ENCODE peak calls at places on chromosome 18, in six cellular contexts. B is endothelial cell of umbilical vein, A is mesothelial cell of epicardium, D is astrocyte of the spinal cord, L is endothelial cell, H is B cell. N is an unnamed sample.

GRCh38 chr18:26405190-26405781 is 143.1 kb downstream of the KCTD1 start:
- DNase-seq in B (peak; percentile 46), A (no peak), D (peak; percentile 56), L (no peak), H (no peak), N (peak; percentile 75)

GRCh38 chr18:54043484-54044256 is 180.8 kb downstream of the MBD2 start:
- DNase-seq in B (no peak), A (no peak), D (no peak), L (no peak), H (no peak), N (no peak)

GRCh38 chr18:76491436-76491800 is 3.6 kb downstream of the ZNF516 start:
- DNase-seq in B (no peak), A (peak; percentile 50), D (peak; percentile 58), L (peak; percentile 67), H (peak; percentile 91), N (peak; percentile 87)

GRCh38 chr18:55381277-55381676 is 206.7 kb downstream of the TCF4 start:
- DNase-seq in B (no peak), A (no peak), D (peak; percentile 89), L (no peak), H (no peak), N (no peak)

GRCh38 chr18:21808185-21808584 is 67.6 kb downstream of the MIB1 start:
- DNase-seq in B (no peak), A (no peak), D (no peak), L (no peak), H (no peak), N (no peak)

GRCh38 chr18:11871501-11871900 is 20.3 kb downstream of the CHMP1B start:
- DNase-seq in B (no peak), A (no peak), D (no peak), L (no peak), H (no peak), N (peak; percentile 52)

GRCh38 chr18:5237083-5237722 is 40.1 kb upstream of the AKAIN1 start:
- DNase-seq in B (no peak), A (no peak), D (no peak), L (peak; percentile 3), H (no peak), N (peak; percentile 9)

GRCh38 chr18:69357590-69357989 is 43.1 kb upstream of the DOK6 start:
- DNase-seq in B (no peak), A (no peak), D (no peak), L (no peak), H (no peak), N (no peak)

GRCh38 chr18:55585586-55586521 is 2.1 kb downstream of the TCF4 start:
- DNase-seq in B (peak; percentile 49), A (no peak), D (peak; percentile 59), L (no peak), H (no peak), N (peak; percentile 9)

GRCh38 chr18:61274561-61274960 is 58.7 kb upstream of the CDH20 start:
- DNase-seq in B (no peak), A (no peak), D (no peak), L (no peak), H (no peak), N (no peak)

GRCh38 chr18:21398121-21398520 is 156.1 kb downstream of the GREB1L start:
- DNase-seq in B (no peak), A (no peak), D (no peak), L (no peak), H (no peak), N (no peak)

GRCh38 chr18:27017901-27018500 is 152.5 kb upstream of the AQP4 start:
- DNase-seq in B (no peak), A (no peak), D (peak; percentile 6), L (no peak), H (no peak), N (peak; percentile 21)

GRCh38 chr18:50444539-50444938 is 69.7 kb downstream of the SKA1 start:
- DNase-seq in B (no peak), A (no peak), D (no peak), L (no peak), H (no peak), N (no peak)

GRCh38 chr18:80180778-80181564 is 66.3 kb downstream of the PARD6G start:
- DNase-seq in B (no peak), A (no peak), D (no peak), L (no peak), H (no peak), N (no peak)

GRCh38 chr18:76958692-76959341 is 136.5 kb downstream of the ZNF236 start:
- DNase-seq in B (peak; percentile 70), A (no peak), D (no peak), L (no peak), H (no peak), N (no peak)

GRCh38 chr18:12333650-12334279 is 25.7 kb downstream of the TUBB6 start:
- DNase-seq in B (no peak), A (no peak), D (no peak), L (no peak), H (no peak), N (no peak)

GRCh38 chr18:80175451-80176235 is 66.6 kb downstream of the ADNP2 start:
- DNase-seq in B (no peak), A (no peak), D (peak; percentile 57), L (no peak), H (no peak), N (no peak)

GRCh38 chr18:25288340-25288955 is 63.5 kb downstream of the ZNF521 start:
- DNase-seq in B (no peak), A (no peak), D (no peak), L (no peak), H (no peak), N (no peak)

GRCh38 chr18:60804412-60804811 is 431.8 kb upstream of the MC4R start:
- DNase-seq in B (no peak), A (no peak), D (no peak), L (no peak), H (no peak), N (no peak)

GRCh38 chr18:59988098-59988706 is 88.4 kb downstream of the PMAIP1 start:
- DNase-seq in B (peak; percentile 68), A (no peak), D (peak; percentile 68), L (peak; percentile 49), H (peak; percentile 46), N (peak; percentile 43)

GRCh38 chr18:12088731-12089375 is 4.8 kb upstream of the ANKRD62 start:
- DNase-seq in B (no peak), A (no peak), D (no peak), L (no peak), H (no peak), N (no peak)

GRCh38 chr18:63603772-63604171 is 16.6 kb downstream of the SERPINB13 start:
- DNase-seq in B (no peak), A (no peak), D (peak; percentile 6), L (no peak), H (no peak), N (peak; percentile 65)

GRCh38 chr18:44679912-44680270 is 797 bp upstream of the SETBP1 start:
- DNase-seq in B (peak; percentile 29), A (peak; percentile 44), D (peak; percentile 40), L (peak; percentile 52), H (peak; percentile 76), N (peak; percentile 65)

GRCh38 chr18:159037-159652 is 788 bp downstream of the USP14 start:
- DNase-seq in B (peak; percentile 23), A (no peak), D (no peak), L (no peak), H (no peak), N (peak; percentile 30)

GRCh38 chr18:50715919-50716318 is 103.9 kb downstream of the MRO start:
- DNase-seq in B (no peak), A (no peak), D (no peak), L (no peak), H (no peak), N (no peak)

GRCh38 chr18:39453882-39454281 is 1888.3 kb upstream of the CELF4 start:
- DNase-seq in B (peak; percentile 99), A (no peak), D (peak; percentile 79), L (peak; percentile 7), H (no peak), N (no peak)

GRCh38 chr18:74906189-74906588 is 302.8 kb downstream of the PTGR3 start:
- DNase-seq in B (no peak), A (no peak), D (peak; percentile 33), L (no peak), H (no peak), N (no peak)

GRCh38 chr18:27778441-27778840 is 398.5 kb downstream of the CDH2 start:
- DNase-seq in B (peak; percentile 32), A (no peak), D (peak; percentile 52), L (no peak), H (no peak), N (no peak)

GRCh38 chr18:73752965-73753364 is 394.7 kb downstream of the FBXO15 start:
- DNase-seq in B (no peak), A (no peak), D (no peak), L (no peak), H (no peak), N (no peak)

GRCh38 chr18:67705748-67706147 is 189.2 kb upstream of the DSEL start:
- DNase-seq in B (no peak), A (no peak), D (peak; percentile 9), L (no peak), H (no peak), N (no peak)
- TF ChIP-seq CTCF in B (no peak), A (no peak), D (peak; percentile 12), L (peak; percentile 26), H (no peak), N (no peak)

DNA sequence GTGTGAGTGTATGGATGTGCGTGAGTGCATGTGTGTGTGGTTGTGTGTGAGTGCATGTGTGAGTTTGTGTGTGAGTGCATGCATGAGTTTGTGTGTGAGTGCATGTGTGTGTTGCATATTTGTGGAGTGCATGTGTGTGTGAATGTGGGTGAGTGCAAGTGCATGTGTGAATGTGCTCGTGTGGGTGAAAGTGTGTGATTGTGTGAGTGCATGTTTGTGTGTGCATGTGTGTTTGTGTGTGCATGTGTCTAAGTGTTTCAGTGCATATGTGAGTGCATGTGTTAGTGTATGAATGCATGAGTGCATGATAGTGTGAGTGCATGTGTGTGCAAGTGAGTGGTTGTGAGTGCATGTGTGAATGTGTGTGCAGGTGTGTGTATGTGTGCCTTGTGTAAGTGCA is 343.4 kb upstream of the SALL3 start:
- DNase-seq in B (no peak), A (no peak), D (no peak), L (no peak), H (no peak), N (no peak)
- TF ChIP-seq CTCF in B (no peak), A (no peak), D (no peak), L (no peak), H (no peak), N (no peak)

GRCh38 chr18:38047820-38048219 is 482.2 kb upstream of the CELF4 start:
- DNase-seq in B (no peak), A (no peak), D (no peak), L (no peak), H (no peak), N (no peak)
- TF ChIP-seq CTCF in B (no peak), A (no peak), D (no peak), L (no peak), H (no peak), N (no peak)

DNA sequence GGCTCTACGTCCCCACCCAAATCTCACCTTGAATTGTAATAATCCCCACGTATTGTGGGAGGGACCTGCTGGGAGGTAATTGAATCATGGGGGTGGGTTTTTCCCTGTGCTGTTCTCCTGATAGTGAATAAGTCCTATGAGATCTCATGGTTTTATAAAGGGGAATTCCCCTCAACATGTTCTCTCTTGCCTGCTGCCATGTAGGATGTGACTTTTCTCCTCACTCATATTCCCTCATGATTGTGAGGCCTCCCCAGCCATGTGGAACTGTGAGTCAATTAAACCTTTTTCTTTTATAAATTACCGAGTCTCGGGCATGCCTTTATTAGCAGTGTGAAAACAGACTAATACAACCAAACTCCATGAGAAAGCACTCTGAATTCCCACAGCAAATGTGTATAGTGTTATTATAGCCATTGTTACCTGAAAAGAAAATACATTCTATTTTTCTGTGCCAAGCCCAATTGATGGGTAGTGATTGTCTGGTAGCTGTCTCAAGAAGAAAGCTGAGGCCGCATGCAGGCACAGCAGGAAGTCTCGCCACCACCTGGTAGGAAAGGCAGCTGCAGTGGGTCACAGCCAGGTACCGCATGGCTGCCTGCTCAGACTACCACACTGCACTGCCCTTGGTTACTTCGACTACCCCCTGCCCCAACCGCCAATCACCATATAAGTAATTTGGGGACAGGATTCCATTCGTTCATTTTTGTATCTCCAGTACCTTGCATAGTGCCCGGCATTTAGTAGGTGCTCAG is 10.3 kb upstream of the ZBTB7C start:
- DNase-seq in B (no peak), A (no peak), D (no peak), L (no peak), H (no peak), N (no peak)
- TF ChIP-seq CTCF in B (no peak), A (no peak), D (no peak), L (no peak), H (no peak), N (no peak)